ENCODE peak calls at places on chromosomes 2 and 18, in eight cellular contexts. One of them, this sample, is unnamed.

GRCh38 chr2:121254748-121255147 is 30.3 kb downstream of the TFCP2L1 start:
- DNase-seq in left cardiac atrium: no peak
- DNase-seq in foreskin fibroblast: no peak
- DNase-seq in NCI-H510A: peak
- DNase-seq in NCI-H1105: peak
- DNase-seq in NCI-H82: no peak
- DNase-seq in fibroblast of villous mesenchyme: no peak
- DNase-seq in fibroblast of mammary gland: no peak
- DNase-seq in this sample: no peak

GRCh38 chr18:63208676-63209075 is 110.9 kb downstream of the BCL2 start:
- DNase-seq in left cardiac atrium: no peak
- DNase-seq in foreskin fibroblast: no peak
- DNase-seq in NCI-H510A: no peak
- DNase-seq in NCI-H1105: no peak
- DNase-seq in NCI-H82: no peak
- DNase-seq in fibroblast of villous mesenchyme: no peak
- DNase-seq in fibroblast of mammary gland: no peak
- DNase-seq in this sample: no peak

GRCh38 chr18:21484851-21485636 is 115.5 kb downstream of the ESCO1 start:
- DNase-seq in left cardiac atrium: no peak
- DNase-seq in foreskin fibroblast: peak
- DNase-seq in NCI-H510A: no peak
- DNase-seq in NCI-H1105: no peak
- DNase-seq in NCI-H82: no peak
- DNase-seq in fibroblast of villous mesenchyme: peak
- DNase-seq in fibroblast of mammary gland: peak
- DNase-seq in this sample: no peak

GRCh38 chr2:236157815-236158498 is 10.2 kb downstream of the GBX2 start:
- DNase-seq in left cardiac atrium: no peak
- DNase-seq in foreskin fibroblast: no peak
- DNase-seq in NCI-H510A: no peak
- DNase-seq in NCI-H1105: no peak
- DNase-seq in NCI-H82: no peak
- DNase-seq in fibroblast of villous mesenchyme: no peak
- DNase-seq in fibroblast of mammary gland: no peak
- DNase-seq in this sample: no peak

GRCh38 chr2:227625420-227625819 is 8.1 kb downstream of the SCYGR4 start:
- DNase-seq in left cardiac atrium: no peak
- DNase-seq in foreskin fibroblast: no peak
- DNase-seq in NCI-H510A: no peak
- DNase-seq in NCI-H1105: no peak
- DNase-seq in NCI-H82: no peak
- DNase-seq in fibroblast of villous mesenchyme: no peak
- DNase-seq in fibroblast of mammary gland: no peak
- DNase-seq in this sample: no peak

GRCh38 chr2:172438741-172439508 is 11.5 kb downstream of the ITGA6 start:
- DNase-seq in left cardiac atrium: peak
- DNase-seq in foreskin fibroblast: no peak
- DNase-seq in NCI-H510A: no peak
- DNase-seq in NCI-H1105: no peak
- DNase-seq in NCI-H82: no peak
- DNase-seq in fibroblast of villous mesenchyme: peak
- DNase-seq in fibroblast of mammary gland: peak
- DNase-seq in this sample: peak

GRCh38 chr18:35572644-35573043 is 8.9 kb upstream of the GALNT1 start:
- DNase-seq in left cardiac atrium: peak
- DNase-seq in foreskin fibroblast: no peak
- DNase-seq in NCI-H510A: no peak
- DNase-seq in NCI-H1105: no peak
- DNase-seq in NCI-H82: no peak
- DNase-seq in fibroblast of villous mesenchyme: peak
- DNase-seq in fibroblast of mammary gland: peak
- DNase-seq in this sample: no peak

GRCh38 chr2:7539077-7539476 is 621.9 kb downstream of the RNF144A start:
- DNase-seq in left cardiac atrium: no peak
- DNase-seq in foreskin fibroblast: no peak
- DNase-seq in NCI-H510A: no peak
- DNase-seq in NCI-H1105: no peak
- DNase-seq in NCI-H82: no peak
- DNase-seq in fibroblast of villous mesenchyme: no peak
- DNase-seq in fibroblast of mammary gland: no peak
- DNase-seq in this sample: no peak

GRCh38 chr2:71530246-71530986 is 77.1 kb downstream of the DYSF start:
- DNase-seq in left cardiac atrium: no peak
- DNase-seq in foreskin fibroblast: peak
- DNase-seq in NCI-H510A: no peak
- DNase-seq in NCI-H1105: no peak
- DNase-seq in NCI-H82: peak
- DNase-seq in fibroblast of villous mesenchyme: peak
- DNase-seq in fibroblast of mammary gland: peak
- DNase-seq in this sample: no peak

GRCh38 chr18:10060469-10060782 is 146.6 kb downstream of the VAPA start:
- DNase-seq in left cardiac atrium: no peak
- DNase-seq in foreskin fibroblast: no peak
- DNase-seq in NCI-H510A: no peak
- DNase-seq in NCI-H1105: no peak
- DNase-seq in NCI-H82: no peak
- DNase-seq in fibroblast of villous mesenchyme: no peak
- DNase-seq in fibroblast of mammary gland: no peak
- DNase-seq in this sample: peak

GRCh38 chr2:101546376-101547058 is 71.6 kb upstream of the RFX8 start:
- DNase-seq in left cardiac atrium: no peak
- DNase-seq in foreskin fibroblast: peak
- DNase-seq in NCI-H510A: no peak
- DNase-seq in NCI-H1105: no peak
- DNase-seq in NCI-H82: no peak
- DNase-seq in fibroblast of villous mesenchyme: peak
- DNase-seq in fibroblast of mammary gland: peak
- DNase-seq in this sample: no peak

GRCh38 chr2:198387677-198388076 is 583.3 kb downstream of the PLCL1 start:
- DNase-seq in left cardiac atrium: no peak
- DNase-seq in foreskin fibroblast: no peak
- DNase-seq in NCI-H510A: no peak
- DNase-seq in NCI-H1105: no peak
- DNase-seq in NCI-H82: no peak
- DNase-seq in fibroblast of villous mesenchyme: no peak
- DNase-seq in fibroblast of mammary gland: no peak
- DNase-seq in this sample: no peak

GRCh38 chr2:223941579-223942277 is 3.4 kb downstream of the WDFY1 start:
- DNase-seq in left cardiac atrium: no peak
- DNase-seq in foreskin fibroblast: peak
- DNase-seq in NCI-H510A: no peak
- DNase-seq in NCI-H1105: no peak
- DNase-seq in NCI-H82: no peak
- DNase-seq in fibroblast of villous mesenchyme: peak
- DNase-seq in fibroblast of mammary gland: peak
- DNase-seq in this sample: no peak

GRCh38 chr18:33761363-33761762 is 183.3 kb downstream of the ASXL3 start:
- DNase-seq in left cardiac atrium: no peak
- DNase-seq in foreskin fibroblast: no peak
- DNase-seq in NCI-H510A: no peak
- DNase-seq in NCI-H1105: peak
- DNase-seq in NCI-H82: peak
- DNase-seq in fibroblast of villous mesenchyme: peak
- DNase-seq in fibroblast of mammary gland: peak
- DNase-seq in this sample: peak

GRCh38 chr2:101047075-101047766 is 45.1 kb downstream of the RPL31 start:
- DNase-seq in left cardiac atrium: no peak
- DNase-seq in foreskin fibroblast: no peak
- DNase-seq in NCI-H510A: no peak
- DNase-seq in NCI-H1105: no peak
- DNase-seq in NCI-H82: no peak
- DNase-seq in fibroblast of villous mesenchyme: no peak
- DNase-seq in fibroblast of mammary gland: peak
- DNase-seq in this sample: no peak

GRCh38 chr18:53380063-53380639 is 844.3 kb downstream of the MBD2 start:
- DNase-seq in left cardiac atrium: no peak
- DNase-seq in foreskin fibroblast: no peak
- DNase-seq in NCI-H510A: no peak
- DNase-seq in NCI-H1105: peak
- DNase-seq in NCI-H82: peak
- DNase-seq in fibroblast of villous mesenchyme: peak
- DNase-seq in fibroblast of mammary gland: peak
- DNase-seq in this sample: no peak

GRCh38 chr2:1088192-1088860 is 137.7 kb downstream of the SNTG2 start:
- DNase-seq in left cardiac atrium: no peak
- DNase-seq in foreskin fibroblast: peak
- DNase-seq in NCI-H510A: no peak
- DNase-seq in NCI-H1105: no peak
- DNase-seq in NCI-H82: no peak
- DNase-seq in fibroblast of villous mesenchyme: peak
- DNase-seq in fibroblast of mammary gland: no peak
- DNase-seq in this sample: no peak

GRCh38 chr2:146985753-146986152 is 859.1 kb upstream of the ACVR2A start:
- DNase-seq in left cardiac atrium: no peak
- DNase-seq in foreskin fibroblast: no peak
- DNase-seq in NCI-H510A: no peak
- DNase-seq in NCI-H1105: no peak
- DNase-seq in NCI-H82: no peak
- DNase-seq in fibroblast of villous mesenchyme: no peak
- DNase-seq in fibroblast of mammary gland: peak
- DNase-seq in this sample: no peak

GRCh38 chr2:219418570-219419189 is 503 bp downstream of the DES start:
- DNase-seq in left cardiac atrium: no peak
- DNase-seq in foreskin fibroblast: no peak
- DNase-seq in NCI-H510A: no peak
- DNase-seq in NCI-H1105: no peak
- DNase-seq in NCI-H82: no peak
- DNase-seq in fibroblast of villous mesenchyme: no peak
- DNase-seq in fibroblast of mammary gland: no peak
- DNase-seq in this sample: no peak

GRCh38 chr2:30444283-30444682 is 2.8 kb upstream of the LCLAT1 start:
- DNase-seq in left cardiac atrium: no peak
- DNase-seq in foreskin fibroblast: no peak
- DNase-seq in NCI-H510A: no peak
- DNase-seq in NCI-H1105: no peak
- DNase-seq in NCI-H82: no peak
- DNase-seq in fibroblast of villous mesenchyme: peak
- DNase-seq in fibroblast of mammary gland: peak
- DNase-seq in this sample: peak

GRCh38 chr2:240238201-240238600 is 97.7 kb upstream of the OTOS start:
- DNase-seq in left cardiac atrium: no peak
- DNase-seq in foreskin fibroblast: no peak
- DNase-seq in NCI-H510A: no peak
- DNase-seq in NCI-H1105: no peak
- DNase-seq in NCI-H82: no peak
- DNase-seq in fibroblast of villous mesenchyme: no peak
- DNase-seq in fibroblast of mammary gland: peak
- DNase-seq in this sample: no peak

GRCh38 chr2:156190532-156190931 is 142.0 kb downstream of the NR4A2 start:
- DNase-seq in left cardiac atrium: no peak
- DNase-seq in foreskin fibroblast: no peak
- DNase-seq in NCI-H510A: no peak
- DNase-seq in NCI-H1105: peak
- DNase-seq in NCI-H82: no peak
- DNase-seq in fibroblast of villous mesenchyme: no peak
- DNase-seq in fibroblast of mammary gland: no peak
- DNase-seq in this sample: no peak

This sample was measured in Right ventricle myocardium superior.